ENCODE peak calls at places on chromosome 14, in four cellular contexts. U is K562, W is H1, A is HepG2. V is an unnamed sample. For H3K4me1, the result is how much of the 10 kb centered on the place peaks cover.

GRCh38 chr14:104967414-104968152 is 10.6 kb downstream of the AHNAK2 start:
- DNase-seq in U (no peak), A (no peak), W (no peak), V (no peak)

GRCh38 chr14:96227428-96227827 is 22.8 kb downstream of the BDKRB2 start:
- DNase-seq in U (no peak), A (no peak), W (no peak), V (no peak)

GRCh38 chr14:91221270-91221669 is 23.2 kb downstream of the GPR68 start:
- DNase-seq in A (no peak), W (no peak), U (no peak), V (no peak)

GRCh38 chr14:64891839-64892375 is 12.2 kb upstream of the SPTB start:
- DNase-seq in W (no peak), U (no peak), A (peak), V (peak)

GRCh38 chr14:77098470-77099353 is 654 bp downstream of the CIPC start:
- DNase-seq in U (no peak), W (no peak), A (no peak), V (no peak)

GRCh38 chr14:29925736-29926135 is 1.9 kb downstream of the PRKD1 start:
- DNase-seq in U (no peak), W (no peak), A (no peak), V (no peak)

GRCh38 chr14:97010491-97011160 is 213.4 kb downstream of the VRK1 start:
- DNase-seq in A (no peak), U (no peak), W (no peak), V (no peak)

GRCh38 chr14:104757238-104757585 is 4.3 kb downstream of the SIVA1 start:
- DNase-seq in W (no peak), A (no peak), U (no peak), V (no peak)

GRCh38 chr14:99718031-99718810 is 34.1 kb downstream of the CYP46A1 start:
- DNase-seq in U (no peak), W (no peak), A (no peak), V (no peak)

GRCh38 chr14:96053600-96054381 is 14.6 kb downstream of the C14orf132 start:
- DNase-seq in A (no peak), W (no peak), U (no peak), V (no peak)

GRCh38 chr14:100078997-100079561 is 13.9 kb downstream of the EVL start:
- DNase-seq in W (peak), U (peak), A (no peak), V (no peak)

GRCh38 chr14:72880820-72881219 is 13.1 kb downstream of the DPF3 start:
- DNase-seq in W (no peak), A (no peak), U (no peak), V (no peak)

GRCh38 chr14:101010293-101010692 is 106.8 kb upstream of the RTL1 start:
- DNase-seq in A (no peak), U (no peak), W (no peak), V (no peak)

GRCh38 chr14:54440037-54440436 is 1.1 kb downstream of the CNIH1 start:
- DNase-seq in W (no peak), U (no peak), A (no peak), V (no peak)

GRCh38 chr14:34134484-34134883 is 183.6 kb upstream of the EGLN3 start:
- DNase-seq in A (no peak), W (no peak), U (no peak), V (no peak)

GRCh38 chr14:91154851-91155625 is 41.2 kb downstream of the DGLUCY start:
- DNase-seq in A (no peak), U (no peak), W (no peak), V (peak)

GRCh38 chr14:53792909-53793308 is 163.7 kb downstream of the BMP4 start:
- DNase-seq in W (peak), A (no peak), U (no peak), V (no peak)

GRCh38 chr14:94768521-94769412 is 1.1 kb downstream of the GSC start:
- DNase-seq in A (no peak), U (no peak), W (no peak), V (no peak)

GRCh38 chr14:91876492-91876891 is 9.2 kb upstream of the TC2N start:
- DNase-seq in A (no peak), U (no peak), W (no peak), V (no peak)

GRCh38 chr14:54182419-54183040 is 214.3 kb upstream of the CDKN3 start:
- DNase-seq in A (peak), U (no peak), W (no peak), V (no peak)

GRCh38 chr14:70188608-70189540 is at the start of gene SLC8A3:
- DNase-seq in W (no peak), U (no peak), A (no peak), V (no peak)

GRCh38 chr14:38716871-38717270 is 386.2 kb downstream of the SEC23A start:
- DNase-seq in U (no peak), W (no peak), A (no peak), V (no peak)

GRCh38 chr14:80275208-80275850 is 64.0 kb upstream of the DIO2 start:
- DNase-seq in A (no peak), W (no peak), U (no peak), V (no peak)

GRCh38 chr14:24952851-24953666 is 96.9 kb downstream of the STXBP6 start:
- DNase-seq in A (peak), U (no peak), W (no peak), V (no peak)

GRCh38 chr14:88166616-88167015 is 156.5 kb downstream of the KCNK10 start:
- DNase-seq in A (no peak), U (no peak), W (no peak), V (no peak)

GRCh38 chr14:88168498-88169165 is 154.4 kb downstream of the KCNK10 start:
- DNase-seq in A (peak), U (peak), W (no peak), V (no peak)

GRCh38 chr14:88164906-88165534 is 158.0 kb downstream of the KCNK10 start:
- DNase-seq in U (no peak), W (no peak), A (no peak), V (no peak)

GRCh38 chr14:88168025-88168424 is 155.0 kb downstream of the KCNK10 start:
- DNase-seq in U (no peak), W (no peak), A (no peak), V (no peak)

DNA sequence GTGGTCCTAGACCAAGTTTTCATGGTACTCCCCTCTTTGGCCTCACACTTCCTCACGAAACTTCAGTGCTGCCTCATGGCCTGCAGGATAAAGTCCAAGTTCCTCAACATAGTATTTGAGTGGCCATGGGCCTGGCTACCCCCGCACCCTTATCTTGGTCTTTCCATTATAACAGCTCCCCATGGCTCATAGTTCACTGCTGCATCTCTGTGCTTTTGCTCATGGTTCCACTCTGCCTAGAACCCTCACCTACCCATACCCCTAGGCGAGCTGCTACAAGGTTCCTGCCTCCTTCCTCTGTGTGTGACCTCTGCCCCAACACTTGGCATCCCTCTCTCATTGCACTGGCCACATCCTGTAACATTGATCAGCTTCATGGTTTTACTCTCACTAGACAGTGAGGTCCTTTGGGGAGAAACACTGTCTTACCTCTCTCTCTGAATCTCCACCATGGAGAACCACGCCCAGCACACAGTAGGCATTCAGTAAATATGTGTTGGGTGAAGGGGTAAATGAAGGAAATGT is 158.9 kb downstream of the GPR65 start:
- DNase-seq in A (no peak), U (no peak), W (no peak), V (no peak)
- TF ChIP-seq FOSL1 in A (no peak), U (no peak), W (no peak), V (no peak)

GRCh38 chr14:93055651-93056115 is 60.0 kb downstream of the ITPK1 start:
- DNase-seq in U (no peak), W (no peak), A (no peak), V (no peak)
- H3K4me1 ChIP-seq in U (under half), W (under half), A (under half), V (under half)

DNA sequence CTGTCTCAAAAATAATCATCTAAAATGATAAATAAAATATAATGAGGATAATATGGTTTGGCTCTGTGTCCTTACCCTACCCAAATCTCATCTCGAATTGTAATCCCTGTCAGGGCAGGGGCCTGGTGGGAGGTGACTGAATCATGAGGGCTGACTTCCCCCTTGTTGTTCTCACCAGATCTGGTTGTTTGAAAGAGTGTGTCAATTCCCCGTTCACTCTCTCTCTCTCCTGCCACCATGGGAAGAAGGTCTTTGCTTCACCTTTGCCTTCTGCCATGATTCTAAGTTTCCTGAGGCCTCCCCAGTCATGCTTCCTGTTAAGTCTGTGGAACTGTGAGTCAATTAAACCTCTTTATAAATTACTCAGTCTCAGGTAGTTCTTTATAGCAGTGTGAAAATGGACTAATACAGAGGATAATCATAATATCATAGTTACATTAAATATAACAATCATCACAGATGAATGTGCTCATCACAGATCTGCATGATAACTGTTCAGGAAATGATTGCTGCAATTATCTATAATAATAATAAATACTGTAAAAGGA is 12.6 kb downstream of the EFCAB11 start:
- DNase-seq in W (no peak), A (no peak), U (no peak), V (no peak)
- TF ChIP-seq FOSL1 in W (no peak), A (no peak), U (no peak), V (no peak)

DNA sequence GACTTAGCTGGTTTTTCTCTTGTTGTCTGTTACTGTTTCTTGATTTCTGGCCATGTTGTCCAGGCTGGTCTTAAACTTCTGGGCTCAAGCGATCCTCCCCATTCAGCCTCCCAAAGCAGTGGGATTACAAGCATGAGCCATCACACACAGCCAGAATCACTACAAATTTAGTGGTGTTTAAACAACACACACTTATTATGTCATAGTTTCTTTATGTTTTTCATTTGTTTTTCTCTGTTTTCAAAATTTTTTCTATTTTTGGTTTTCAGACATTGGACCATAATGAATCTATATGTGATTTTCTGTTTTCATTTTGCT is 10.0 kb downstream of the PSMA6 start:
- DNase-seq in A (no peak), U (no peak), W (no peak), V (no peak)
- H3K4me1 ChIP-seq in A (under half), U (under half), W (under half), V (under half)

DNA sequence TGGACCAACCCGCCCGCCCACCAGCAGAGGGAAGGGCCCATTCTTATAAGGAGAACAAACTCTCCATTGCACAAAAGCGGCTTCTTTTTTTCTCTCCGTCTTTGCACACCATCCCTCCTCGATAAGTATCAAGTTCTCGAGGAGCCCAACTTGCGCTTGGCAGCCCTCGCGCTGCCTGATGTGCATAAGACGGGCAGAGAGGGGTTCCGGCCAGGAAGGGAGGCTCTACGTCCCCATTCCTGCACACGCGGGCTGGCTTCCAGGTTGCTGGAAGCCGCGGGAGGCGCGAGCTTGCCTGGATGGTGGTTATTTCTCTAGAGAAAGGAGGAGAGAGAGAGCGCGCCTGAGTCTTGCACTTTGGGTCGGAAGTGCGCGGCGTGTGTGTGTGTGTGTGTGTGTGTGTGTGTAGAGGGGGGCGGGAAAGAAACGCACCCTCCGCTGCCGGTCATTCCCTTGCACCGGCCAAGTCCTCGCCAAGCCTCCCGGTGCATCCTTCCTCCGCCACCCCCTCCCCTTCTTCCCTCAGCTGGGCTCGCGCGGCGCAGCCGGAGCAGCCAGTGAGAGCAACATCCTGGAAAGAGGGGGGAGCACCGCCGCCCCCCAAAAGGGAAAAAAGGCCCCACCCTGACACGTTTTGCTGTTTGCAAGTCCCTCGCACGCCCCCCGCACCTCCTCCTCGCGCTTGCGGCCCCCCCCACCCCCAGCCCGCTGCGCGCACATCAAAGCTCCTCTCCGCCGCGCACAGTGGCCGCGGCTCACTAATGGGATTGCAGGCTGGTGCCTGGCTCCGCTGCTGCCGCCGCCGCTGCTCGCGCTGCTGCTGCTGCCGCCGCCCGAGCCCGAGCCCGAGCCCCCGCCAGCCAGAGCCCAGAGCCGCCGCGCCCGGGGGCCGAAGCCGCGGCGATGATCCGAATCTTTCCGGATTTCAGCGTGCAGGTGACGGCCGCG is 4.5 kb upstream of the NPAS3 start:
- DNase-seq in U (no peak), W (no peak), A (no peak), V (no peak)
- TF ChIP-seq FOSL1 in U (no peak), W (no peak), A (no peak), V (no peak)

GRCh38 chr14:68653754-68654153 is 139.1 kb downstream of the ZFP36L1 start:
- DNase-seq in W (no peak), A (no peak), U (no peak), V (no peak)

GRCh38 chr14:68655961-68656360 is 136.9 kb downstream of the ZFP36L1 start:
- DNase-seq in A (peak), U (no peak), W (no peak), V (peak)

GRCh38 chr14:68654471-68654941 is 138.4 kb downstream of the ZFP36L1 start:
- DNase-seq in U (no peak), W (no peak), A (no peak), V (no peak)

GRCh38 chr14:68656452-68656851 is 136.4 kb downstream of the ZFP36L1 start:
- DNase-seq in U (no peak), W (no peak), A (no peak), V (no peak)

DNA sequence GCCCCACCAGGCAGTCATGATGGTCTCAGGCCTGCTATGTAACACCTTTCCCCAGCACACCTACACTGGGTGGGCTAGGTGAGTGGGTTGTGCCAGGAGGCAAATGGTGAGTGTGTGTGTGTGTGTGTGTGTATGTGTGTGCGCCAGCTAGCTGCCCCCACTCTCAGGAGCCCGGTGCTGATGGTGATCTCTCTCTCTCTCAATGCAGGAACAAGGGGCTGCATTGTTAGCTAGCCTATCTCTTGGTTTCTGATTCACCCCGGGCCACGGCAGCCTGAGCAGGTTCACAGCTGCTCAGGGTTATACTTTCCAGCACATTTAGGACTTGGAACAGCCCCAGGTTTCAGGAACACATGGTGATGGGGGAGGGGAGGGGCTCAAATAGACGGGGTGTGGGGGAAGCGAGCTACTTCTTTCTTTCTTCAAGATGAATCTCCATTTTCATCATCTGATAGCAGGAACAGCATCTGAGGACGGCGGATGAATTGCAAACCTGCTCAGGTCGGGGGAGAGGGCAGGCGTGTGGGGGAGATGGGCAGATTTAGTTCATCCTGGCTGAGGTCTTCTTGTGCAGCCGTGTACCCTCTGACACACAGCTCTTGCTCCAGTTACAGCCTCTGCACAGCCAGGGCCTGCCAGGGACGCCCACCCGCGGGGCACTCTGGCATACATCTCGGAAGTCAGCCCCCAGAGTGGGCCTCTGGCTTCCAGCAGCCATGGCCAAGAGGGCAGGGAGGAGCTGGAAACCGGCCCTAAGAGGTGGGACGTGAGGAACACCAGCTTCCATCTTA is 137.7 kb downstream of the ZFP36L1 start:
- DNase-seq in U (no peak), W (no peak), A (peak), V (no peak)
- H3K4me1 ChIP-seq in U (under half), W (under half), A (half or more), V (under half)

GRCh38 chr14:50830932-50831703 is at the start of gene NIN:
- DNase-seq in W (no peak), A (peak), U (peak), V (no peak)

GRCh38 chr14:50831704-50832130 is 755 bp upstream of the NIN start:
- DNase-seq in U (no peak), A (no peak), W (no peak), V (no peak)

GRCh38 chr14:50828738-50829471 is 2.1 kb downstream of the NIN start:
- DNase-seq in W (no peak), A (no peak), U (no peak), V (no peak)

GRCh38 chr14:50829472-50830043 is 1.4 kb downstream of the NIN start:
- DNase-seq in A (no peak), W (no peak), U (no peak), V (no peak)

GRCh38 chr14:50830044-50830931 is 674 bp downstream of the NIN start:
- DNase-seq in U (peak), A (peak), W (no peak), V (no peak)
- TF ChIP-seq FOSL1 in U (no peak), A (no peak), W (no peak), V (no peak)